ENCODE peak calls at places on chromosome 11, in four cellular contexts. One of them, this sample, is unnamed.

GRCh38 chr11:43021466-43021865 is 290.3 kb upstream of the API5 start:
- DNase-seq in colonic mucosa: no peak
- DNase-seq in glutamatergic neuron: peak; percentile 30
- DNase-seq in heart right ventricle: no peak
- DNase-seq in this sample: peak; percentile 18

GRCh38 chr11:32090774-32091370 is at the start of gene RCN1:
- DNase-seq in glutamatergic neuron: peak; percentile 87
- DNase-seq in colonic mucosa: peak; percentile 47
- DNase-seq in heart right ventricle: peak; percentile 66
- DNase-seq in this sample: peak; percentile 82

GRCh38 chr11:120200677-120201076 is 10.2 kb upstream of the OAF start:
- DNase-seq in glutamatergic neuron: no peak
- DNase-seq in heart right ventricle: no peak
- DNase-seq in colonic mucosa: no peak
- DNase-seq in this sample: no peak

GRCh38 chr11:1291295-1292017 is 18.0 kb downstream of the TOLLIP start:
- DNase-seq in glutamatergic neuron: peak; percentile 10
- DNase-seq in heart right ventricle: no peak
- DNase-seq in colonic mucosa: no peak
- DNase-seq in this sample: no peak

GRCh38 chr11:94524293-94524692 is 12.0 kb downstream of the C11orf97 start:
- DNase-seq in glutamatergic neuron: no peak
- DNase-seq in colonic mucosa: no peak
- DNase-seq in heart right ventricle: no peak
- DNase-seq in this sample: no peak

GRCh38 chr11:47532597-47533213 is 20.2 kb downstream of the CELF1 start:
- DNase-seq in heart right ventricle: no peak
- DNase-seq in glutamatergic neuron: no peak
- DNase-seq in colonic mucosa: no peak
- DNase-seq in this sample: no peak

GRCh38 chr11:18223937-18224387 is 12.6 kb downstream of the SAA4 start:
- DNase-seq in glutamatergic neuron: no peak
- DNase-seq in colonic mucosa: no peak
- DNase-seq in heart right ventricle: no peak
- DNase-seq in this sample: no peak

GRCh38 chr11:78049348-78049747 is 14.3 kb upstream of the THRSP start:
- DNase-seq in heart right ventricle: no peak
- DNase-seq in glutamatergic neuron: no peak
- DNase-seq in colonic mucosa: no peak
- DNase-seq in this sample: no peak

GRCh38 chr11:116993599-116993998 is 104.6 kb downstream of the SIK3 start:
- DNase-seq in glutamatergic neuron: no peak
- DNase-seq in colonic mucosa: no peak
- DNase-seq in heart right ventricle: peak; percentile 38
- DNase-seq in this sample: peak; percentile 5

GRCh38 chr11:62976109-62976508 is 8.7 kb downstream of the SLC22A6 start:
- DNase-seq in colonic mucosa: no peak
- DNase-seq in glutamatergic neuron: no peak
- DNase-seq in heart right ventricle: no peak
- DNase-seq in this sample: no peak

GRCh38 chr11:133197425-133197824 is 334.9 kb downstream of the OPCML start:
- DNase-seq in heart right ventricle: no peak
- DNase-seq in colonic mucosa: no peak
- DNase-seq in glutamatergic neuron: no peak
- DNase-seq in this sample: no peak

GRCh38 chr11:38461751-38462150 is 1863.7 kb upstream of the RAG2 start:
- DNase-seq in heart right ventricle: peak; percentile 5
- DNase-seq in colonic mucosa: no peak
- DNase-seq in glutamatergic neuron: no peak
- DNase-seq in this sample: no peak

GRCh38 chr11:124167852-124168251 is 15.3 kb upstream of the OR10D3 start:
- DNase-seq in colonic mucosa: no peak
- DNase-seq in heart right ventricle: no peak
- DNase-seq in glutamatergic neuron: no peak
- DNase-seq in this sample: no peak

GRCh38 chr11:130865772-130866114 is 50.5 kb downstream of the SNX19 start:
- DNase-seq in heart right ventricle: no peak
- DNase-seq in colonic mucosa: no peak
- DNase-seq in glutamatergic neuron: no peak
- DNase-seq in this sample: no peak

GRCh38 chr11:131666006-131666405 is 295.6 kb downstream of the NTM start:
- DNase-seq in colonic mucosa: no peak
- DNase-seq in heart right ventricle: no peak
- DNase-seq in glutamatergic neuron: no peak
- DNase-seq in this sample: no peak

GRCh38 chr11:123594188-123594901 is 60.1 kb downstream of the SCN3B start:
- DNase-seq in colonic mucosa: no peak
- DNase-seq in heart right ventricle: no peak
- DNase-seq in glutamatergic neuron: no peak
- DNase-seq in this sample: no peak

GRCh38 chr11:75498556-75499255 is 27.0 kb downstream of the GDPD5 start:
- DNase-seq in glutamatergic neuron: no peak
- DNase-seq in heart right ventricle: no peak
- DNase-seq in colonic mucosa: no peak
- DNase-seq in this sample: no peak

GRCh38 chr11:8988329-8989234 is 15.2 kb downstream of the NRIP3 start:
- DNase-seq in glutamatergic neuron: no peak
- DNase-seq in heart right ventricle: no peak
- DNase-seq in colonic mucosa: no peak
- DNase-seq in this sample: no peak

GRCh38 chr11:114026355-114026754 is 33.2 kb upstream of the ZBTB16 start:
- DNase-seq in heart right ventricle: no peak
- DNase-seq in glutamatergic neuron: no peak
- DNase-seq in colonic mucosa: no peak
- DNase-seq in this sample: no peak

GRCh38 chr11:1153951-1154487 is 3.7 kb upstream of the MUC5AC start:
- DNase-seq in colonic mucosa: peak; percentile 46
- DNase-seq in glutamatergic neuron: peak; percentile 14
- DNase-seq in heart right ventricle: no peak
- DNase-seq in this sample: no peak

GRCh38 chr11:66933508-66933907 is 24.7 kb downstream of the PC start:
- DNase-seq in glutamatergic neuron: no peak
- DNase-seq in heart right ventricle: no peak
- DNase-seq in colonic mucosa: no peak
- DNase-seq in this sample: no peak

GRCh38 chr11:68969386-68969785 is 11.4 kb downstream of the MRGPRD start:
- DNase-seq in glutamatergic neuron: peak; percentile 10
- DNase-seq in heart right ventricle: no peak
- DNase-seq in colonic mucosa: no peak
- DNase-seq in this sample: no peak

GRCh38 chr11:65553301-65554001 is 4.7 kb downstream of the LTBP3 start:
- DNase-seq in colonic mucosa: peak; percentile 52
- DNase-seq in heart right ventricle: no peak
- DNase-seq in glutamatergic neuron: peak; percentile 45
- DNase-seq in this sample: no peak

GRCh38 chr11:67002297-67002913 is 20.5 kb upstream of the SYT12 start:
- DNase-seq in heart right ventricle: no peak
- DNase-seq in glutamatergic neuron: no peak
- DNase-seq in colonic mucosa: no peak
- DNase-seq in this sample: peak; percentile 30

GRCh38 chr11:19200410-19201201 is 1.2 kb downstream of the CSRP3 start:
- DNase-seq in heart right ventricle: no peak
- DNase-seq in glutamatergic neuron: no peak
- DNase-seq in colonic mucosa: peak; percentile 37
- DNase-seq in this sample: no peak

GRCh38 chr11:61963282-61964057 is 4.0 kb downstream of the FTH1 start:
- DNase-seq in glutamatergic neuron: no peak
- DNase-seq in colonic mucosa: no peak
- DNase-seq in heart right ventricle: no peak
- DNase-seq in this sample: no peak
- TF ChIP-seq CTCF in glutamatergic neuron: no peak
- TF ChIP-seq CTCF in colonic mucosa: no peak
- TF ChIP-seq CTCF in heart right ventricle: no peak
- TF ChIP-seq CTCF in this sample: no peak

DNA sequence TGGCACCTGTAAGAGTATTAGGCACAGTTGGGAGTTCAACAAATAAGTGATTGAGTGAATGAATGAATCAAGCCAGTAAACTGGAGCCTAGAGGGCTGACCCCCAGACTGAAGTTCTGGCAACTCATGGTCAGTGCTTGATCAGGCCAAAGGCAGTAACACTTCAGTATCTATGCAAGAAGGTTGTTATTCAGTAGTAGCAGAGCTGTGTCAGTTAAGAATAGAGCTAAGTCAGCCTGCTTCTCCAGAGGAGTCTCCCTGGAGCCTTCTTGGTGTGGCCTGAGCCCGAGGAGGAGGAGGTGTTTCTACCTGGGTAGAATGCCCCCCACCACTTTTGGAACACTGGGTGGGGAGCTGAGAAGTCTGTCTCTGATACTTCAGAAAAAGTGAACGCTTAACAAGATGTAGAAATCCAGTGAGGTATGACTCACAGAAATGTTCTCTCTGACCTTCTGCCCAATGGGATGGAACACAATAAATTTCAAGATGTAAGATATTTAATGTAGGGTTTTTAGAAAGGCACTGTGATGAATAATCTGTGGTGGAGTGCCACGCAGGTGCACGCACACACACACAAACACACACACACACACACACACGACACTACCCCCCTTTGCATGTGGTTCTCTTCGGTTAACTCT is 219.9 kb downstream of the HIPK3 start:
- DNase-seq in heart right ventricle: no peak
- DNase-seq in glutamatergic neuron: no peak
- DNase-seq in colonic mucosa: no peak
- DNase-seq in this sample: no peak
- TF ChIP-seq CTCF in heart right ventricle: no peak
- TF ChIP-seq CTCF in glutamatergic neuron: no peak
- TF ChIP-seq CTCF in colonic mucosa: no peak
- TF ChIP-seq CTCF in this sample: no peak

GRCh38 chr11:86414032-86414431 is 39.3 kb downstream of the CCDC81 start:
- DNase-seq in glutamatergic neuron: no peak
- DNase-seq in heart right ventricle: no peak
- DNase-seq in colonic mucosa: no peak
- DNase-seq in this sample: no peak

GRCh38 chr11:86403458-86403857 is 28.8 kb downstream of the CCDC81 start:
- DNase-seq in colonic mucosa: no peak
- DNase-seq in glutamatergic neuron: no peak
- DNase-seq in heart right ventricle: no peak
- DNase-seq in this sample: no peak

GRCh38 chr11:86408845-86409244 is 34.2 kb downstream of the CCDC81 start:
- DNase-seq in glutamatergic neuron: no peak
- DNase-seq in colonic mucosa: no peak
- DNase-seq in heart right ventricle: no peak
- DNase-seq in this sample: no peak
- TF ChIP-seq CTCF in glutamatergic neuron: no peak
- TF ChIP-seq CTCF in colonic mucosa: no peak
- TF ChIP-seq CTCF in heart right ventricle: no peak
- TF ChIP-seq CTCF in this sample: peak; percentile 36

GRCh38 chr11:22626573-22627239 is 1.1 kb upstream of the FANCF start:
- DNase-seq in heart right ventricle: no peak
- DNase-seq in colonic mucosa: no peak
- DNase-seq in glutamatergic neuron: no peak
- DNase-seq in this sample: no peak

GRCh38 chr11:22625448-22626287 is at the start of gene FANCF:
- DNase-seq in glutamatergic neuron: peak; percentile 90
- DNase-seq in colonic mucosa: peak; percentile 98
- DNase-seq in heart right ventricle: peak; percentile 98
- DNase-seq in this sample: peak; percentile 87

GRCh38 chr11:22627421-22627820 is 1.8 kb upstream of the FANCF start:
- DNase-seq in heart right ventricle: no peak
- DNase-seq in colonic mucosa: no peak
- DNase-seq in glutamatergic neuron: no peak
- DNase-seq in this sample: no peak

DNA sequence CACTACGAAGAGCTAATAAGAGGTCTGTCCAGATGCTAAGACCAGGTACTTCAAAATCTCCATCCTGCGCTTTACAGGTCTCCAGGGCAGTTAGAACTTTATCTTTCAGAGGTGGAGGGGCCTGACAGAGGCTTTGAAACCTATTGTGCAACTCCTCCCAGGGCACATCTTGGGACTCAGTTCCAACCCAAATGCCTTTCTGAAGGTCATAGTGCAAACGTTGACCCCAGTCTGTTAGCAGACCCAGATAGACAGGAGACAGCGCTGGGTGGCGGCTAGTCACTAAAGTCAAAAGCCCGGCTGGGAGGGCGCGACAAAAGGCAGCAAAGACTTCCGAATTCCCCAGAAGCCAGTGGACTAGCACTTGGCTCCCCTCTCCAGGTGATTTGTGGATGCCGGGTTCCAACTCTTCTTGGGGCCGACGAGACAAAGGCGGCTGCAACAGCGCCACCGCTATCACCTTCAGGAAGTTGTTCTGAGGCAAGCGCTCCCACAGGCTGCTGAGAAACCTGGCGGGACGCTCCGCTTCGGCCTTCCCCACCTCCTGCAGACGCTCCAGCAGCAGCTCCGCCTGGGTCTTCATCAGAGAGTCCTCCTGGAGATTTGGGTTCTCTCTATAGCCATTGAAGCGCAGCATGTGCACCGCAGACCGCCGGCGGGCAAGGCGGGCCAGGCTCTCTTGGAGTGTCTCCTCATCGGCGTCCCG is 728 bp downstream of the FANCF start:
- DNase-seq in heart right ventricle: peak; percentile 55
- DNase-seq in glutamatergic neuron: peak; percentile 60
- DNase-seq in colonic mucosa: peak; percentile 76
- DNase-seq in this sample: no peak
- TF ChIP-seq CTCF in heart right ventricle: peak; percentile 51
- TF ChIP-seq CTCF in glutamatergic neuron: no peak
- TF ChIP-seq CTCF in colonic mucosa: peak; percentile 35
- TF ChIP-seq CTCF in this sample: peak; percentile 63

GRCh38 chr11:92136792-92137191 is 87.8 kb upstream of the FAT3 start:
- DNase-seq in heart right ventricle: no peak
- DNase-seq in glutamatergic neuron: no peak
- DNase-seq in colonic mucosa: no peak
- DNase-seq in this sample: no peak
- TF ChIP-seq CTCF in heart right ventricle: no peak
- TF ChIP-seq CTCF in glutamatergic neuron: no peak
- TF ChIP-seq CTCF in colonic mucosa: no peak
- TF ChIP-seq CTCF in this sample: peak; percentile 39

GRCh38 chr11:134253189-134253993 is at the start of the genes ACAD8 and THYN1:
- DNase-seq in heart right ventricle: peak; percentile 98
- DNase-seq in colonic mucosa: peak; percentile 97
- DNase-seq in glutamatergic neuron: peak; percentile 99
- DNase-seq in this sample: peak; percentile 90
- TF ChIP-seq CTCF in heart right ventricle: peak; percentile 49
- TF ChIP-seq CTCF in colonic mucosa: peak; percentile 26
- TF ChIP-seq CTCF in glutamatergic neuron: peak; percentile 12
- TF ChIP-seq CTCF in this sample: peak; percentile 19

GRCh38 chr11:126485021-126485781 is 129.7 kb downstream of the ST3GAL4 start:
- DNase-seq in glutamatergic neuron: no peak
- DNase-seq in colonic mucosa: no peak
- DNase-seq in heart right ventricle: no peak
- DNase-seq in this sample: no peak
- TF ChIP-seq CTCF in glutamatergic neuron: no peak
- TF ChIP-seq CTCF in colonic mucosa: no peak
- TF ChIP-seq CTCF in heart right ventricle: peak; percentile 9
- TF ChIP-seq CTCF in this sample: no peak